ENCODE peak calls at places on chromosomes 16 and 17, in five cellular contexts. L is activated T-helper 1 cell treated with anti-CD3 and anti-CD28 coated beads, Interleukin-2, amount 50 U/mL, for 16 hours; Z is head of caudate nucleus; Y is endothelial cell; A is T1000. P is an unnamed sample.

GRCh38 chr17:50347087-50347893 is 1.4 kb downstream of the XYLT2 start:
- DNase-seq in L (no peak), A (no peak), Z (no peak), Y (no peak), P (no peak)

GRCh38 chr17:73025041-73025440 is 67.4 kb downstream of the SLC39A11 start:
- DNase-seq in Z (no peak), A (no peak), Y (no peak), L (no peak), P (no peak)

GRCh38 chr17:43169561-43170139 is 1.4 kb upstream of the NBR1 start:
- DNase-seq in Y (peak; percentile 34), L (no peak), Z (peak; percentile 22), A (no peak), P (peak; percentile 30)

GRCh38 chr17:52419256-52419655 is 260.7 kb upstream of the CA10 start:
- DNase-seq in Y (no peak), Z (peak; percentile 14), A (no peak), L (no peak), P (no peak)

GRCh38 chr17:31580331-31581021 is 189.0 kb downstream of the RAB11FIP4 start:
- DNase-seq in A (peak; percentile 80), Y (no peak), L (no peak), Z (no peak), P (no peak)

GRCh38 chr16:81548901-81549546 is 104.4 kb downstream of the CMIP start:
- DNase-seq in L (no peak), Z (no peak), A (no peak), Y (no peak), P (no peak)

GRCh38 chr17:55432358-55433028 is 10.9 kb upstream of the MMD start:
- DNase-seq in Y (no peak), A (no peak), Z (no peak), L (no peak), P (no peak)

GRCh38 chr17:9986754-9987382 is 81.8 kb upstream of the RCVRN start:
- DNase-seq in L (no peak), Y (no peak), Z (peak; percentile 75), A (no peak), P (no peak)

GRCh38 chr16:17364319-17365210 is 106.2 kb downstream of the XYLT1 start:
- DNase-seq in A (peak; percentile 65), Z (no peak), Y (no peak), L (peak; percentile 23), P (no peak)

GRCh38 chr16:87012954-87013938 is 303.9 kb downstream of the C16orf95 start:
- DNase-seq in Z (peak; percentile 1), Y (no peak), A (no peak), L (no peak), P (no peak)

GRCh38 chr17:57677858-57678257 is 67.2 kb downstream of the CCDC182 start:
- DNase-seq in A (no peak), Z (no peak), L (no peak), Y (no peak), P (no peak)

GRCh38 chr17:59776577-59776976 is 69.1 kb downstream of the VMP1 start:
- DNase-seq in L (no peak), Y (no peak), A (no peak), Z (no peak), P (no peak)

GRCh38 chr16:25978227-25978626 is 286.5 kb downstream of the HS3ST4 start:
- DNase-seq in L (no peak), A (no peak), Y (no peak), Z (no peak), P (no peak)

GRCh38 chr16:24988137-24988535 is 27.0 kb downstream of the ARHGAP17 start:
- DNase-seq in Y (no peak), A (no peak), Z (no peak), L (no peak), P (no peak)

GRCh38 chr17:82096709-82097186 is 1.3 kb downstream of the FASN start:
- DNase-seq in Y (no peak), A (no peak), L (no peak), Z (no peak), P (no peak)

GRCh38 chr17:48545022-48545376 is at the start of gene HOXB2:
- DNase-seq in Y (no peak), A (no peak), L (no peak), Z (no peak), P (no peak)

GRCh38 chr17:57009737-57010445 is 32.0 kb downstream of the SCPEP1 start:
- DNase-seq in Y (peak; percentile 65), A (no peak), Z (peak; percentile 74), L (peak; percentile 11), P (peak; percentile 31)

GRCh38 chr17:49440581-49440980 is 25.9 kb upstream of the PHB1 start:
- DNase-seq in L (no peak), Z (no peak), A (no peak), Y (no peak), P (no peak)

GRCh38 chr17:1890758-1891450 is 61.1 kb downstream of the RPA1 start:
- DNase-seq in L (no peak), A (no peak), Z (no peak), Y (no peak), P (no peak)

GRCh38 chr17:35094902-35095301 is 24.8 kb downstream of the RAD51D start:
- DNase-seq in Y (no peak), Z (no peak), A (peak; percentile 36), L (no peak), P (no peak)

GRCh38 chr16:16027728-16028310 is 78.4 kb downstream of the ABCC1 start:
- DNase-seq in A (no peak), Z (no peak), Y (peak; percentile 34), L (no peak), P (no peak)

GRCh38 chr16:74123826-74124225 is 172.8 kb upstream of the PSMD7 start:
- DNase-seq in A (no peak), Y (no peak), Z (no peak), L (no peak), P (no peak)

GRCh38 chr17:68738044-68738443 is 136.9 kb upstream of the FAM20A start:
- DNase-seq in L (no peak), A (no peak), Z (no peak), Y (no peak), P (no peak)

GRCh38 chr17:40191237-40192208 is 14.3 kb downstream of the RAPGEFL1 start:
- DNase-seq in L (peak; percentile 45), Z (peak; percentile 83), A (peak; percentile 61), Y (peak; percentile 75), P (peak; percentile 62)

GRCh38 chr17:47685556-47686275 is 8.2 kb upstream of the TBKBP1 start:
- DNase-seq in Z (no peak), A (no peak), Y (no peak), L (no peak), P (no peak)

GRCh38 chr16:12876778-12877177 is 24.6 kb upstream of the SHISA9 start:
- DNase-seq in A (no peak), Z (no peak), Y (no peak), L (no peak), P (no peak)

GRCh38 chr17:57370051-57370581 is 113.8 kb downstream of the MSI2 start:
- DNase-seq in Z (no peak), A (no peak), Y (no peak), L (no peak), P (no peak)

GRCh38 chr17:79631640-79632431 is 21.0 kb upstream of the RBFOX3 start:
- DNase-seq in L (no peak), Y (no peak), Z (no peak), A (no peak), P (no peak)

GRCh38 chr16:4407543-4408322 is 8.7 kb downstream of the CORO7 start:
- DNase-seq in A (no peak), L (no peak), Z (no peak), Y (no peak), P (no peak)

GRCh38 chr16:85658504-85659326 is 30.0 kb downstream of the GINS2 start:
- DNase-seq in Z (no peak), Y (no peak), L (no peak), A (no peak), P (no peak)

P was measured in stimulated activated naive B cell treated with anti-CD40 and anti-IgM and Interleukin-4, amounts not matched to agents 10 μg/mL and 1 μg/mL and 100 μg/mL, for 72 hours.